ENCODE peak calls at places on chromosomes 1 and 21, in seven cellular contexts. X is HepG2, S is SK-N-SH, F is K562, K is H1, A is HCT116, Q is GM12878. B is an unnamed sample.

GRCh38 chr1:20732071-20732587 is 374 bp downstream of the SH2D5 start:
- DNase-seq in X (peak; percentile 25), Q (no peak), K (peak; percentile 88), S (peak; percentile 96), F (no peak), A (no peak), B (peak; percentile 67)

GRCh38 chr1:234372011-234372757 is 1.1 kb upstream of the COA6 start:
- DNase-seq in F (no peak), S (no peak), X (no peak), A (no peak), K (no peak), Q (no peak), B (no peak)

GRCh38 chr1:90104941-90105593 is 110.2 kb downstream of the ZNF326 start:
- DNase-seq in F (no peak), A (no peak), K (no peak), S (no peak), Q (no peak), X (no peak), B (no peak)

GRCh38 chr1:55512467-55512866 is 297.3 kb upstream of the USP24 start:
- DNase-seq in Q (no peak), F (no peak), X (no peak), S (no peak), K (no peak), A (no peak), B (no peak)

GRCh38 chr1:232890340-232890953 is 60.0 kb upstream of the NTPCR start:
- DNase-seq in K (no peak), F (no peak), X (no peak), Q (no peak), A (no peak), S (no peak), B (no peak)

GRCh38 chr1:6653651-6654290 is 29.1 kb downstream of the THAP3 start:
- DNase-seq in F (no peak), S (no peak), A (no peak), K (no peak), Q (no peak), X (no peak), B (no peak)

GRCh38 chr1:94757931-94758330 is 62.2 kb upstream of the SLC44A3 start:
- DNase-seq in X (no peak), F (no peak), K (no peak), S (no peak), Q (no peak), A (no peak), B (no peak)

GRCh38 chr1:55635856-55636255 is 420.7 kb upstream of the USP24 start:
- DNase-seq in Q (no peak), K (no peak), S (no peak), X (no peak), A (no peak), F (no peak), B (no peak)

GRCh38 chr1:156959414-156959813 is 39.0 kb downstream of the LRRC71 start:
- DNase-seq in Q (no peak), S (no peak), A (no peak), X (no peak), F (no peak), K (no peak), B (no peak)

GRCh38 chr1:107963601-107964396 is 1.2 kb downstream of the VAV3 start:
- DNase-seq in X (no peak), A (no peak), S (peak; percentile 23), K (peak; percentile 57), Q (peak; percentile 62), F (no peak), B (no peak)

GRCh38 chr1:18234790-18235242 is 127.2 kb downstream of the IGSF21 start:
- DNase-seq in K (peak; percentile 86), X (peak; percentile 51), A (peak; percentile 73), Q (no peak), F (peak; percentile 88), S (peak; percentile 81), B (no peak)

GRCh38 chr21:35525443-35525842 is 476.3 kb upstream of the RUNX1 start:
- DNase-seq in F (no peak), S (no peak), X (no peak), A (peak; percentile 21), K (no peak), Q (no peak), B (no peak)

GRCh38 chr1:31588751-31589515 is 12.6 kb downstream of the TINAGL1 start:
- DNase-seq in S (no peak), X (no peak), K (peak; percentile 80), F (no peak), Q (no peak), A (no peak), B (no peak)

GRCh38 chr1:76666499-76666898 is 200.8 kb upstream of the ST6GALNAC5 start:
- DNase-seq in X (no peak), K (no peak), S (no peak), A (no peak), F (no peak), Q (no peak), B (no peak)

GRCh38 chr1:183956559-183957188 is 80.9 kb downstream of the COLGALT2 start:
- DNase-seq in K (no peak), S (no peak), Q (peak; percentile 94), F (no peak), A (peak; percentile 22), X (no peak), B (peak; percentile 35)

GRCh38 chr1:183953031-183953430 is 84.5 kb downstream of the COLGALT2 start:
- DNase-seq in S (no peak), Q (no peak), K (no peak), A (no peak), F (no peak), X (no peak), B (no peak)

GRCh38 chr1:183954496-183954895 is 83.0 kb downstream of the COLGALT2 start:
- DNase-seq in S (no peak), Q (no peak), F (no peak), A (no peak), X (no peak), K (no peak), B (no peak)

GRCh38 chr1:183957216-183957830 is 80.2 kb downstream of the COLGALT2 start:
- DNase-seq in S (no peak), Q (no peak), X (no peak), F (no peak), K (no peak), A (no peak), B (no peak)

GRCh38 chr1:183952101-183952500 is 85.4 kb downstream of the COLGALT2 start:
- DNase-seq in A (no peak), F (no peak), X (no peak), S (no peak), Q (no peak), K (no peak), B (no peak)
- TF ChIP-seq SIN3A in A (no peak), F (no peak), X (no peak), S (no peak), Q (no peak), K (no peak), B (no peak)

GRCh38 chr1:59446257-59446901 is 149.5 kb downstream of the FGGY start:
- DNase-seq in S (peak; percentile 55), X (no peak), F (no peak), K (no peak), A (no peak), Q (no peak), B (no peak)

GRCh38 chr1:59442492-59442891 is 145.6 kb downstream of the FGGY start:
- DNase-seq in S (no peak), F (no peak), Q (no peak), X (no peak), A (no peak), K (no peak), B (no peak)

GRCh38 chr1:59444520-59444919 is 147.6 kb downstream of the FGGY start:
- DNase-seq in F (no peak), K (no peak), Q (no peak), X (no peak), A (no peak), S (no peak), B (no peak)

GRCh38 chr1:59443355-59443754 is 146.5 kb downstream of the FGGY start:
- DNase-seq in F (no peak), Q (no peak), X (no peak), S (no peak), K (no peak), A (no peak), B (no peak)

DNA sequence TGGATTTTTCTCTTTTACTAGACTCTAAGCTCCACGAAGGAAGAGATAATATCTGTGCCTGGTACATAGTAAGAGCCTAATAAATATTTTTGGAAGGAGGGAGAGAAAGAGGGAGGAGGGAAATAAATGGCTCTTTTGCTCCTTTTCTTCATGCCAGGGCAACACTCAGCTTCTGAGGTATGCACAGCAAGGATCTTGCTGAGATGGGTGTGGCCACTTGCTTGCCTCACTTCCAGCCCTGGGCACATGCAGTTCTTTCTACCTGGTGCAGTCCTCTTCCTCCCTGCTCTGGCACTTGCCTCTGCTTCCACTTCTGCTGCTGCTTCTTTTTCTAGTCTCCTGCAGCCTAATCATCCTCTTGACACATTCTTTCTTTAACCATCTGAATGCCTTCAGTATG is 148.1 kb downstream of the FGGY start:
- DNase-seq in A (no peak), S (no peak), K (no peak), X (no peak), Q (no peak), F (no peak), B (no peak)
- H3K27ac ChIP-seq in A (no peak overlapping the region), S (peak overlapping the region; percentile 88), K (no peak overlapping the region), X (no peak overlapping the region), Q (no peak overlapping the region), F (no peak overlapping the region), B (no peak overlapping the region)

GRCh38 chr1:34705077-34705476 is 49.8 kb upstream of the GJB5 start:
- DNase-seq in Q (no peak), X (no peak), A (no peak), F (no peak), K (no peak), S (peak; percentile 17), B (no peak)
- TF ChIP-seq SIN3A in Q (no peak), X (no peak), A (no peak), F (no peak), K (no peak), S (no peak), B (no peak)

GRCh38 chr21:25732091-25732760 is 2.5 kb downstream of the ATP5PF start:
- DNase-seq in K (no peak), X (no peak), S (no peak), A (no peak), F (no peak), Q (no peak), B (no peak)

GRCh38 chr21:25733859-25734653 is 648 bp downstream of the ATP5PF start:
- DNase-seq in K (no peak), Q (no peak), S (peak; percentile 24), X (peak; percentile 62), A (no peak), F (no peak), B (peak; percentile 7)

GRCh38 chr21:25735895-25736597 is 1.3 kb downstream of the GABPA start:
- DNase-seq in A (no peak), F (no peak), S (no peak), Q (no peak), X (peak; percentile 21), K (no peak), B (peak; percentile 2)

GRCh38 chr21:25735221-25735894 is 586 bp downstream of the GABPA start:
- DNase-seq in X (peak; percentile 80), Q (no peak), K (peak; percentile 89), F (peak; percentile 74), A (peak; percentile 39), S (peak; percentile 91), B (peak; percentile 8)

DNA sequence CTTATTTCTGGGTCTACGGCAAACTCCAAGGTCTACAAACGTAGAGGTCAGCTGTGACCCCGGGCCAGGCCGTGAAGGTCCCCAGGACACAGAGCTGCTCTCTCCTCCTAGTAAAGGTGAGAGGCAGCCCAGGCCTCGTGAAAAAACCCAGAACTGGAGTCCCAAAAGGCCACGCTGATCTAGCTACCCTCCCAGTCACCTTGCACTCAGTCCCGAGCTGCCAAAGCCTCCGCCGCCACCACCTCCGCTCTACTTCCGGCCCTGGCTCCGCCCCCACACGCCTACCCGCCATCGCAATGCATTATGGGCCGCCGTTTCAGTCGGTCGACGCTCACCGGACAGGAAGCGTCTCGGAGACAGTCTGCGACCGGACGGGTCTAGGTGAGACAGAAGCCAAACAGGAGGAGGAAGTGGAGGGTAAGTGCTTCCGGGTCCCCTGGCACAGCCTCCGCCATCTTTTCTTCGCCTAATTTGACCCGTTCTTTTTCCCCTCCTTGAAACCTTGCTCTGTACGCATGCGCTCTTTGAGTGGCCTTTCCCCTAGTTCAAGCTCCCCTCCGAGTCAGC is at the start of the genes ATP5PF and GABPA:
- DNase-seq in K (peak; percentile 97), Q (peak; percentile 97), X (peak; percentile 97), F (peak; percentile 89), A (peak; percentile 97), S (peak; percentile 91), B (peak; percentile 83)
- H3K27ac ChIP-seq in K (peak within 1 kb of the TSS; percentile 100), Q (peak within 1 kb of the TSS; percentile 97), X (peak within 1 kb of the TSS; percentile 100), F (peak within 1 kb of the TSS; percentile 98), A (peak within 1 kb of the TSS; percentile 91), S (peak within 1 kb of the TSS; percentile 97), B (peak within 1 kb of the TSS; percentile 98)